ENCODE peak calls at places on chromosomes 12 and 14, in five cellular contexts. H is OCI-LY7, G is PC-3, L is GM23338, P is hepatocyte. N is an unnamed sample.
A peak's percentile ranks its signal among the peaks of the same experiment; 100 is the strongest.

GRCh38 chr14:65359503-65359902 is 53.0 kb upstream of the FUT8 start:
- DNase-seq in H (peak; percentile 48), G (peak; percentile 82), L (no peak), P (no peak), N (peak; percentile 29)

GRCh38 chr12:110424237-110424636 is 20.7 kb upstream of the ANAPC7 start:
- DNase-seq in H (no peak), G (no peak), L (peak; percentile 70), P (no peak), N (no peak)

GRCh38 chr14:71592361-71592760 is 339.9 kb upstream of the RGS6 start:
- DNase-seq in H (peak; percentile 21), G (peak; percentile 10), L (no peak), P (peak; percentile 29), N (no peak)

GRCh38 chr12:131740626-131741025 is 29.7 kb downstream of the SFSWAP start:
- DNase-seq in H (no peak), G (no peak), L (no peak), P (no peak), N (no peak)

GRCh38 chr12:113938471-113938870 is 27.7 kb downstream of the RBM19 start:
- DNase-seq in H (no peak), G (no peak), L (no peak), P (no peak), N (no peak)

GRCh38 chr12:61097991-61098580 is 1162.1 kb upstream of the USP15 start:
- DNase-seq in H (no peak), G (no peak), L (peak; percentile 1), P (no peak), N (no peak)

GRCh38 chr12:18595406-18595805 is 142.4 kb downstream of the PLCZ1 start:
- DNase-seq in H (no peak), G (peak; percentile 60), L (peak; percentile 29), P (no peak), N (no peak)

GRCh38 chr12:6550294-6551062 is 5.4 kb downstream of the IFFO1 start:
- DNase-seq in H (no peak), G (no peak), L (no peak), P (no peak), N (no peak)

GRCh38 chr14:20278414-20278813 is 27.3 kb downstream of the TTC5 start:
- DNase-seq in H (no peak), G (peak; percentile 22), L (no peak), P (peak; percentile 10), N (no peak)

GRCh38 chr14:80850197-80850814 is 91.2 kb downstream of the CEP128 start:
- DNase-seq in H (peak; percentile 41), G (peak; percentile 71), L (peak; percentile 54), P (peak; percentile 41), N (peak; percentile 21)

GRCh38 chr14:35878272-35879140 is 52.4 kb downstream of the BRMS1L start:
- DNase-seq in H (no peak), G (peak; percentile 94), L (no peak), P (peak; percentile 61), N (peak; percentile 12)

GRCh38 chr14:34713681-34714319 is 593 bp downstream of the CFL2 start:
- DNase-seq in H (peak; percentile 47), G (peak; percentile 68), L (peak; percentile 33), P (peak; percentile 69), N (no peak)

DNA sequence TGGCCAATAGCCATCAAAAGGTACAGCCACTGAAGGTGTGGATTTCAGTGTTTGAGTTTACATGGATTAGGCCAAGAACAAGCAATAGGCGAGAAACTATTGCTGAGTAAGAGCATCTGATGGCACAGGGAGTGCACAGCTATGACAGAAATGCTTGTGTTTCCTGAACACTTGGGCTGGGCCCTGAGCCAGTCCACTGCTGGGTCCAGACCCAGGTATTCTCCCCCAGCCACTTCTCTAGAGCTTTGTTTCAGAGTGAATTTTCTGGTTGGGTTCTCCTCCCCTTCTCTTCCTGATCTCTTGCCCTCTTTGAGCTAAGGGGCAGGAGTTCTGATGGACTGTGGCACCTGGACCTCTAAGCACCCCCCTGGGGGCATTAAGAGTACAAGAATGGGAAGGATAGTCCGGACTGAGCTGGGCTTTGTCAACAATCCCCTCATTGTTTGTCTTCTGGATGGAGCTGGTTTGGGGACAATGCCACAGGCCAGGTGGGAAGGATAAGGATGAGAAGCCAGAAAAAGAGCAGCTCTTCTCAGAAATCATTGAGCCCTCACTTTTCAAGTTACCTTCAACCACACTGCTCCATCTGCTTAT is 8.3 kb downstream of the HOXC5 start:
- DNase-seq in H (no peak), G (no peak), L (no peak), P (no peak), N (no peak)
- H4K20me1 ChIP-seq in H (no peaks in the 10 kb centered on the region), G (no peaks in the 10 kb centered on the region), L (peaks cover 47% of the 10 kb centered on the region), P (no peaks in the 10 kb centered on the region), N (no peaks in the 10 kb centered on the region)

GRCh38 chr12:32695787-32696186 is 16.7 kb downstream of the DNM1L start:
- DNase-seq in H (no peak), G (no peak), L (no peak), P (no peak), N (no peak)
- H4K20me1 ChIP-seq in H (no peaks in the 10 kb centered on the region), G (peaks cover 6% of the 10 kb centered on the region), L (peaks cover 11% of the 10 kb centered on the region), P (no peaks in the 10 kb centered on the region), N (no peaks in the 10 kb centered on the region)

GRCh38 chr12:122117979-122118378 is 39.4 kb downstream of the MLXIP start:
- DNase-seq in H (no peak), G (no peak), L (no peak), P (no peak), N (no peak)
- H4K20me1 ChIP-seq in H (no peaks in the 10 kb centered on the region), G (peaks cover 4% of the 10 kb centered on the region), L (no peaks in the 10 kb centered on the region), P (no peaks in the 10 kb centered on the region), N (no peaks in the 10 kb centered on the region)

GRCh38 chr12:57142121-57142520 is 5.3 kb downstream of the LRP1-AS start:
- DNase-seq in H (no peak), G (no peak), L (no peak), P (no peak), N (no peak)
- H4K20me1 ChIP-seq in H (no peaks in the 10 kb centered on the region), G (no peaks in the 10 kb centered on the region), L (peaks cover 9% of the 10 kb centered on the region), P (peaks cover 7% of the 10 kb centered on the region), N (no peaks in the 10 kb centered on the region)

GRCh38 chr12:1591029-1591428 is 3.4 kb downstream of the FBXL14 start:
- DNase-seq in H (peak; percentile 54), G (peak; percentile 59), L (no peak), P (peak; percentile 35), N (no peak)

GRCh38 chr12:1594045-1594294 is 411 bp downstream of the FBXL14 start:
- DNase-seq in H (peak; percentile 82), G (peak; percentile 62), L (peak; percentile 75), P (no peak), N (no peak)

GRCh38 chr12:1591543-1591942 is 2.8 kb downstream of the FBXL14 start:
- DNase-seq in H (no peak), G (no peak), L (no peak), P (no peak), N (no peak)

GRCh38 chr12:1593232-1594044 is 943 bp downstream of the FBXL14 start:
- DNase-seq in H (peak; percentile 83), G (peak; percentile 24), L (peak; percentile 53), P (peak; percentile 62), N (no peak)

DNA sequence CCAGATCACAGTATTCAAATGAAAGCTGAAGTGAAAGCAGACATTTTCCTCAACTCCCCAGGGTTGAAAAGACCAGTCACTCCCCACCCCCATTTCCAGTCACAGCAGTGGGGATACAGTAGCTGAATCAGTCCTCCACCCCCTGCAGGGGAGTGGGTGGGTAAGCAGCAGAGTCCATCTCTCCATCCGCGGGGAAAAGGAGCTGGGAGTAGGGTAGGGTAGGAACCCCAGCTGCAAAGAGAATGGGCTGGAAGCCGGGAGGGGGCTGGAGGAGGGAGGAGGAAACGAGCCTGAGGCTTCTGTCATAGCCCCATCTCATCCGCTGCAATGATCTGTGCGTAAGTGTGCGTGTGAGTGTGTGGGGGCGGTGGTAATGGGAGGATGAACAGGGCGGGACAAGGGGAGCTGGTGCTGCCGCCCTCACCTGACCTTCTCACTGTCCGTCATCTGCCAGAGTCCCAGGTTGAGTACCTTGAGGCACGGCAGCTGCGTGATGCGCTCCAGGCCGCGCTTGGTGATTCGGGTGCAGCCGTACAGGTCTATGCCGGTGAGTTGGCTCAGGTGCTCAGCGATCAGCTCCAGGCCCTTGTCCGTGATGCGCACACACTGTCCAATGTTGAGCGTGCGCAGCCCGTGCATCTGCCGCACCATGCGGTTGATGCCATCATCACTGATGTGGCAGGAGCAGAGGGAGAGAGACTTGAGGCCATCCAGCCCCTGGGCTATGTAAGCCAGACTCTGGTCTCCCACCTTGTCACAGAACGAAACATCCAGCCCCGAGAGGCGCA is 1.7 kb downstream of the FBXL14 start:
- DNase-seq in H (peak; percentile 77), G (peak; percentile 50), L (peak; percentile 72), P (peak; percentile 48), N (no peak)
- H4K20me1 ChIP-seq in H (peaks cover 37% of the 10 kb centered on the region), G (peaks cover 30% of the 10 kb centered on the region), L (peaks cover 15% of the 10 kb centered on the region), P (peaks cover 39% of the 10 kb centered on the region), N (no peaks in the 10 kb centered on the region)

DNA sequence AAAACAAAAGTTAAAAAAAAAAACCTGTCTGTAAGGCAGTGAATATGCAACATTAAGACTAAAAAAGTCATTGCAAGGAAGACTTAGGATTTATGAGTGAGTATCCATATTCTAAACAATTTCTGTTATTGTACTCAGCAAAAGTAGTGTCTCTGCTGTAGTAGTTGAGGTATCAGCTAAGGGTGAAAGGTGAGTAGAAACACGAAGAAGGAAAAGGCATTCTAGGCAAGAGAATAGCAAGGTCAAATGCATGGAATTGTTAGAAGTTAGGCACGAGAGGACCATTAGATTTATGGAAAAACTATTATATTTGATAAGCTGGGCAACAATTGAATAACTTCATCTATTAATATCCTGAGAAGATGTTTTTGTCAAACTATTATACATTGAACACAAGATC is 1.8 kb downstream of the EID3 start:
- DNase-seq in H (no peak), G (no peak), L (no peak), P (no peak), N (no peak)
- H4K20me1 ChIP-seq in H (peaks cover 30% of the 10 kb centered on the region), G (peaks cover 87% of the 10 kb centered on the region), L (peaks cover 57% of the 10 kb centered on the region), P (peaks cover 44% of the 10 kb centered on the region), N (peaks cover 53% of the 10 kb centered on the region)

GRCh38 chr12:64019654-64020053 is 175.2 kb downstream of the SRGAP1 start:
- DNase-seq in H (no peak), G (no peak), L (no peak), P (no peak), N (no peak)
- H4K20me1 ChIP-seq in H (no peaks in the 10 kb centered on the region), G (no peaks in the 10 kb centered on the region), L (no peaks in the 10 kb centered on the region), P (no peaks in the 10 kb centered on the region), N (no peaks in the 10 kb centered on the region)

N was measured in HCT116.